ENCODE peak calls at places on chromosomes 11 and 22, in eight cellular contexts. One of them, this sample, is unnamed.
A peak's percentile ranks its signal among the peaks of the same experiment; 100 is the strongest.

GRCh38 chr11:62489204-62489603 is 57.4 kb downstream of the AHNAK start:
- DNase-seq in transverse colon: no peak
- DNase-seq in spleen: no peak
- DNase-seq in H1: no peak
- DNase-seq in suprapubic skin: no peak
- DNase-seq in HepG2: no peak
- DNase-seq in HL-60: no peak
- DNase-seq in sigmoid colon: no peak
- DNase-seq in this sample: no peak

GRCh38 chr22:20810645-20811044 is 36.7 kb downstream of the SERPIND1 start:
- DNase-seq in transverse colon: no peak
- DNase-seq in spleen: no peak
- DNase-seq in H1: no peak
- DNase-seq in suprapubic skin: peak; percentile 43
- DNase-seq in HepG2: no peak
- DNase-seq in HL-60: no peak
- DNase-seq in sigmoid colon: no peak
- DNase-seq in this sample: no peak

GRCh38 chr11:9615031-9615451 is 41.6 kb downstream of the WEE1 start:
- DNase-seq in transverse colon: no peak
- DNase-seq in spleen: no peak
- DNase-seq in H1: no peak
- DNase-seq in suprapubic skin: peak; percentile 37
- DNase-seq in HepG2: no peak
- DNase-seq in HL-60: no peak
- DNase-seq in sigmoid colon: no peak
- DNase-seq in this sample: no peak

GRCh38 chr11:121482231-121483129 is 29.7 kb upstream of the SORL1-AS1 start:
- DNase-seq in transverse colon: peak; percentile 24
- DNase-seq in spleen: no peak
- DNase-seq in H1: no peak
- DNase-seq in suprapubic skin: no peak
- DNase-seq in HepG2: no peak
- DNase-seq in HL-60: no peak
- DNase-seq in sigmoid colon: no peak
- DNase-seq in this sample: no peak

GRCh38 chr22:24887260-24887659 is 59.2 kb downstream of the LHFPL7 start:
- DNase-seq in transverse colon: no peak
- DNase-seq in spleen: no peak
- DNase-seq in H1: no peak
- DNase-seq in suprapubic skin: no peak
- DNase-seq in HepG2: no peak
- DNase-seq in HL-60: no peak
- DNase-seq in sigmoid colon: no peak
- DNase-seq in this sample: no peak

GRCh38 chr11:36453678-36454077 is 56.4 kb downstream of the TRAF6 start:
- DNase-seq in transverse colon: no peak
- DNase-seq in spleen: no peak
- DNase-seq in H1: no peak
- DNase-seq in suprapubic skin: no peak
- DNase-seq in HepG2: no peak
- DNase-seq in HL-60: peak; percentile 48
- DNase-seq in sigmoid colon: no peak
- DNase-seq in this sample: no peak

GRCh38 chr11:12838463-12839120 is 164.4 kb downstream of the TEAD1 start:
- DNase-seq in transverse colon: no peak
- DNase-seq in spleen: no peak
- DNase-seq in H1: no peak
- DNase-seq in suprapubic skin: no peak
- DNase-seq in HepG2: no peak
- DNase-seq in HL-60: no peak
- DNase-seq in sigmoid colon: no peak
- DNase-seq in this sample: no peak

GRCh38 chr11:75786101-75786736 is 17.6 kb downstream of the DGAT2 start:
- DNase-seq in transverse colon: peak; percentile 72
- DNase-seq in spleen: peak; percentile 24
- DNase-seq in H1: no peak
- DNase-seq in suprapubic skin: no peak
- DNase-seq in HepG2: peak; percentile 58
- DNase-seq in HL-60: no peak
- DNase-seq in sigmoid colon: no peak
- DNase-seq in this sample: no peak

GRCh38 chr11:9664276-9665171 is 647 bp downstream of the SWAP70 start:
- DNase-seq in transverse colon: peak; percentile 61
- DNase-seq in spleen: peak; percentile 95
- DNase-seq in H1: no peak
- DNase-seq in suprapubic skin: peak; percentile 87
- DNase-seq in HepG2: peak; percentile 29
- DNase-seq in HL-60: no peak
- DNase-seq in sigmoid colon: peak; percentile 65
- DNase-seq in this sample: no peak

GRCh38 chr11:67262731-67263675 is 3.3 kb upstream of the GRK2 start:
- DNase-seq in transverse colon: peak; percentile 90
- DNase-seq in spleen: peak; percentile 93
- DNase-seq in H1: no peak
- DNase-seq in suprapubic skin: no peak
- DNase-seq in HepG2: peak; percentile 68
- DNase-seq in HL-60: peak; percentile 82
- DNase-seq in sigmoid colon: peak; percentile 90
- DNase-seq in this sample: no peak

GRCh38 chr11:824292-824880 is 3.3 kb upstream of the CRACR2B start:
- DNase-seq in transverse colon: peak; percentile 62
- DNase-seq in spleen: peak; percentile 80
- DNase-seq in H1: no peak
- DNase-seq in suprapubic skin: no peak
- DNase-seq in HepG2: no peak
- DNase-seq in HL-60: no peak
- DNase-seq in sigmoid colon: no peak
- DNase-seq in this sample: no peak

DNA sequence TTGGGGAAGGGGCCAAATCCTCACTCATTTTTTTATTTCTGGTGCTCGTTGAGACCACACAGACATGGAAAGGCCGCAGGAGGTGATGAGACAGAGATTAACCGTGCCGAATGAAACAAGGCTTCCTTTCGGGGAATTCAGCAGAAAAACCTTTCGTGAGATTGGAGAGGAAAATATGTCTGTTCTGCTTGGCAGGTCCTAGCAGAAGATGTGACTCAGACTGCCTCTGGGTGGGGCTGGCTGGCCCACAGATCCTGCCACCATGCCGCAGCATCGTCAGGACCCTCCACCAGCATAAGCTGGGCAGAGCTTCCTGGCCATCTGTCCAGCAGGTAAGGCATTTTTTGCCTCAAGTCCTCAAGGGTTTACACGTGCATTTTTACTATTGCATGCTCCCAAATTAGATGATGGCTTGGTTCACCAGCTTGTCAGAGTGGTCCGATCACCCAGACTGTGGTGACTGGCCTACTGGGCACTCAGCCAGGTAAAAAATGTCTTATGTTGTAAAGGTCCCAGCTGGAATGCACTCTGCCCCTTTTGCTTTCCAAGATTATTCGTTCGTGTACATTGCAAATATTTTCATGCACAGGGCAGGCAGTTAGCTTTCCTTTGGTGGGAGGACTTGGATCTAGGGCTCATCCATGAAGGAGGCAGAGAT is 1.5 kb downstream of the DDB2 start:
- DNase-seq in transverse colon: peak; percentile 68
- DNase-seq in spleen: no peak
- DNase-seq in H1: no peak
- DNase-seq in suprapubic skin: no peak
- DNase-seq in HepG2: peak; percentile 74
- DNase-seq in HL-60: no peak
- DNase-seq in sigmoid colon: no peak
- DNase-seq in this sample: no peak
- TF ChIP-seq POLR2AphosphoS5 in transverse colon: peak; percentile 3
- TF ChIP-seq POLR2AphosphoS5 in spleen: peak; percentile 49
- TF ChIP-seq POLR2AphosphoS5 in H1: no peak
- TF ChIP-seq POLR2AphosphoS5 in suprapubic skin: no peak
- TF ChIP-seq POLR2AphosphoS5 in HepG2: no peak
- TF ChIP-seq POLR2AphosphoS5 in HL-60: no peak
- TF ChIP-seq POLR2AphosphoS5 in sigmoid colon: no peak
- TF ChIP-seq POLR2AphosphoS5 in this sample: peak; percentile 65

GRCh38 chr22:46533434-46533833 is 4.0 kb downstream of the CELSR1 start:
- DNase-seq in transverse colon: no peak
- DNase-seq in spleen: no peak
- DNase-seq in H1: no peak
- DNase-seq in suprapubic skin: no peak
- DNase-seq in HepG2: no peak
- DNase-seq in HL-60: no peak
- DNase-seq in sigmoid colon: no peak
- DNase-seq in this sample: no peak
- TF ChIP-seq CTCF in transverse colon: no peak
- TF ChIP-seq CTCF in spleen: no peak
- TF ChIP-seq CTCF in H1: peak; percentile 25
- TF ChIP-seq CTCF in suprapubic skin: no peak
- TF ChIP-seq CTCF in HepG2: no peak
- TF ChIP-seq CTCF in HL-60: no peak
- TF ChIP-seq CTCF in sigmoid colon: no peak
- TF ChIP-seq CTCF in this sample: no peak

GRCh38 chr22:50738649-50739227 is 734 bp downstream of the ACR start:
- DNase-seq in transverse colon: no peak
- DNase-seq in spleen: peak; percentile 39
- DNase-seq in H1: no peak
- DNase-seq in suprapubic skin: no peak
- DNase-seq in HepG2: no peak
- DNase-seq in HL-60: no peak
- DNase-seq in sigmoid colon: no peak
- DNase-seq in this sample: no peak
- H3K27ac ChIP-seq in transverse colon: no peak overlapping the region
- H3K27ac ChIP-seq in spleen: no peak overlapping the region
- H3K27ac ChIP-seq in H1: no peak overlapping the region
- H3K27ac ChIP-seq in suprapubic skin: no peak overlapping the region
- H3K27ac ChIP-seq in HepG2: no peak overlapping the region
- H3K27ac ChIP-seq in HL-60: no peak overlapping the region
- H3K27ac ChIP-seq in sigmoid colon: no peak overlapping the region
- H3K27ac ChIP-seq in this sample: no peak overlapping the region

GRCh38 chr11:102115557-102115956 is 5.3 kb downstream of the YAP1 start:
- DNase-seq in transverse colon: peak; percentile 9
- DNase-seq in spleen: no peak
- DNase-seq in H1: no peak
- DNase-seq in suprapubic skin: no peak
- DNase-seq in HepG2: peak; percentile 96
- DNase-seq in HL-60: no peak
- DNase-seq in sigmoid colon: no peak
- DNase-seq in this sample: no peak
- TF ChIP-seq POLR2AphosphoS5 in transverse colon: peak; percentile 13
- TF ChIP-seq POLR2AphosphoS5 in spleen: no peak
- TF ChIP-seq POLR2AphosphoS5 in H1: no peak
- TF ChIP-seq POLR2AphosphoS5 in suprapubic skin: no peak
- TF ChIP-seq POLR2AphosphoS5 in HepG2: peak; percentile 51
- TF ChIP-seq POLR2AphosphoS5 in HL-60: no peak
- TF ChIP-seq POLR2AphosphoS5 in sigmoid colon: no peak
- TF ChIP-seq POLR2AphosphoS5 in this sample: no peak